ENCODE peak calls at places on chromosome 11, in four cellular contexts. One of them, this sample, is unnamed.

GRCh38 chr11:95360382-95360781 is 129.4 kb upstream of the SESN3 start:
- DNase-seq in lower leg skin: no peak
- DNase-seq in Calu3: no peak
- DNase-seq in GM10248: no peak
- DNase-seq in this sample: no peak

GRCh38 chr11:82814379-82814778 is 80.7 kb upstream of the FAM181B start:
- DNase-seq in lower leg skin: no peak
- DNase-seq in Calu3: no peak
- DNase-seq in GM10248: no peak
- DNase-seq in this sample: no peak

GRCh38 chr11:123235117-123235686 is 40.2 kb upstream of the CLMP start:
- DNase-seq in lower leg skin: peak; percentile 89
- DNase-seq in Calu3: peak; percentile 2
- DNase-seq in GM10248: no peak
- DNase-seq in this sample: peak; percentile 55

GRCh38 chr11:65529475-65530156 is 4.7 kb downstream of the SCYL1 start:
- DNase-seq in lower leg skin: no peak
- DNase-seq in Calu3: no peak
- DNase-seq in GM10248: no peak
- DNase-seq in this sample: no peak

GRCh38 chr11:43852057-43852636 is 28.5 kb upstream of the ALKBH3 start:
- DNase-seq in lower leg skin: no peak
- DNase-seq in Calu3: peak; percentile 62
- DNase-seq in GM10248: peak; percentile 67
- DNase-seq in this sample: no peak

GRCh38 chr11:62556102-62556871 is 9.7 kb upstream of the AHNAK start:
- DNase-seq in lower leg skin: peak; percentile 98
- DNase-seq in Calu3: peak; percentile 86
- DNase-seq in GM10248: peak; percentile 70
- DNase-seq in this sample: peak; percentile 94

GRCh38 chr11:9180784-9181183 is 84.4 kb downstream of the DENND5A start:
- DNase-seq in lower leg skin: no peak
- DNase-seq in Calu3: no peak
- DNase-seq in GM10248: no peak
- DNase-seq in this sample: no peak

GRCh38 chr11:41053894-41054293 is 405.6 kb downstream of the LRRC4C start:
- DNase-seq in lower leg skin: no peak
- DNase-seq in Calu3: no peak
- DNase-seq in GM10248: no peak
- DNase-seq in this sample: no peak

GRCh38 chr11:77776455-77776854 is 44.1 kb downstream of the RSF1 start:
- DNase-seq in lower leg skin: no peak
- DNase-seq in Calu3: no peak
- DNase-seq in GM10248: no peak
- DNase-seq in this sample: no peak

GRCh38 chr11:8023831-8024555 is 36.9 kb downstream of the EIF3F start:
- DNase-seq in lower leg skin: peak; percentile 43
- DNase-seq in Calu3: no peak
- DNase-seq in GM10248: no peak
- DNase-seq in this sample: no peak

GRCh38 chr11:9176136-9176535 is 84.7 kb upstream of the SCUBE2 start:
- DNase-seq in lower leg skin: no peak
- DNase-seq in Calu3: no peak
- DNase-seq in GM10248: no peak
- DNase-seq in this sample: no peak

GRCh38 chr11:70860855-70861254 is 391.5 kb downstream of the SHANK2 start:
- DNase-seq in lower leg skin: no peak
- DNase-seq in Calu3: no peak
- DNase-seq in GM10248: no peak
- DNase-seq in this sample: no peak

GRCh38 chr11:120182790-120183491 is 27.9 kb upstream of the OAF start:
- DNase-seq in lower leg skin: peak; percentile 84
- DNase-seq in Calu3: no peak
- DNase-seq in GM10248: no peak
- DNase-seq in this sample: no peak

GRCh38 chr11:47592276-47592675 is 1.9 kb downstream of the C1QTNF4 start:
- DNase-seq in lower leg skin: no peak
- DNase-seq in Calu3: no peak
- DNase-seq in GM10248: no peak
- DNase-seq in this sample: no peak

GRCh38 chr11:59668188-59668949 is 468 bp downstream of the PATL1 start:
- DNase-seq in lower leg skin: peak; percentile 94
- DNase-seq in Calu3: peak; percentile 46
- DNase-seq in GM10248: peak; percentile 65
- DNase-seq in this sample: peak; percentile 80

GRCh38 chr11:31779268-31779879 is 31.7 kb downstream of the PAX6 start:
- DNase-seq in lower leg skin: no peak
- DNase-seq in Calu3: no peak
- DNase-seq in GM10248: no peak
- DNase-seq in this sample: no peak

GRCh38 chr11:408154-409007 is 6.4 kb downstream of the SIGIRR start:
- DNase-seq in lower leg skin: no peak
- DNase-seq in Calu3: no peak
- DNase-seq in GM10248: no peak
- DNase-seq in this sample: peak; percentile 36

GRCh38 chr11:405323-405975 is 9.3 kb downstream of the SIGIRR start:
- DNase-seq in lower leg skin: no peak
- DNase-seq in Calu3: no peak
- DNase-seq in GM10248: no peak
- DNase-seq in this sample: peak; percentile 60

GRCh38 chr11:405976-406795 is 8.6 kb downstream of the SIGIRR start:
- DNase-seq in lower leg skin: peak; percentile 87
- DNase-seq in Calu3: no peak
- DNase-seq in GM10248: no peak
- DNase-seq in this sample: peak; percentile 55

GRCh38 chr11:407651-408080 is 7.1 kb downstream of the SIGIRR start:
- DNase-seq in lower leg skin: no peak
- DNase-seq in Calu3: no peak
- DNase-seq in GM10248: no peak
- DNase-seq in this sample: no peak

DNA sequence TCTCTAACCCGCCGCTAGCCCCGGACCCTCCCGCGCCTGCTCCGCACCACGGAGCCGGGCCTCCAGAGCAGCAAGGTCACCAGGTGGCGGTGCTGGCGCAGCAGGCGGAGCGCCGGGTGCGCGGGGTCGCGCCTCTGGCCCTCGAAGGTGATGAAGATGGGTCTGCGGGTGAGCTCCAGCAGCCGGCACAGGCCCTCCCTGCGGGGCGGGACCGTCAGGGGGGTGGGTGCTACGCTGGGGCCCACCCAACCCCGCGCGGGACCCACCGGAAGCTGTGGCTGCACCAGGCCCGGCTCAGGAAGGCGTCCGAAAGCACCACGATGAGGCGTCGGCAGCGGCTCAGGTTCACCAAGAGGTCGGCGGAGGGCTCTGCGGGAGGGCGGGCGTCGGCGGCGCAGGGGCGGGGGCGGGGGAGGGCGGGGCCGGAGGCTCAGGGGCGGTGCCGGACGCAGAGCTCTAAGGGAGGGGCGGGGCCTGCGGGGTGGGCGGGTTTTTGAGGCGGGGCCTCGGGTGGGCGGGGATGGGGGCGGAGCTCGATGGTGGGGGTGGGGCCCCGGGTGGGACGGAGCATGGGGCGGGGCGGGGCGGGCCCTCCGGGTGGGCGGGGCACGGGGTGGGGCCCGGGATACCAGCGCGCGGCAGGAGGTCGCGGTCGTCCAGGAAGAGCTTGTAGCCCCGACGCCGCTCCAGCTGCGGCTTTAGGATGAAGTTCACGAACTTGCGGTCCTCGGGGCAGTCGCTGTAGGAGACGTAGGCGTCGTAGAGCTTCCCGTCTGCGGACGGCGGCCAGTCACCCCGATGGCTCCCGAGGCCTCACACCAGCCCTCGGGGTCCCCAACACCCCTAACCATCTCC is 7.8 kb downstream of the SIGIRR start:
- DNase-seq in lower leg skin: peak; percentile 95
- DNase-seq in Calu3: no peak
- DNase-seq in GM10248: peak; percentile 95
- DNase-seq in this sample: peak; percentile 92
- TF ChIP-seq CTCF in lower leg skin: no peak
- TF ChIP-seq CTCF in Calu3: no peak
- TF ChIP-seq CTCF in GM10248: peak; percentile 39
- TF ChIP-seq CTCF in this sample: no peak

DNA sequence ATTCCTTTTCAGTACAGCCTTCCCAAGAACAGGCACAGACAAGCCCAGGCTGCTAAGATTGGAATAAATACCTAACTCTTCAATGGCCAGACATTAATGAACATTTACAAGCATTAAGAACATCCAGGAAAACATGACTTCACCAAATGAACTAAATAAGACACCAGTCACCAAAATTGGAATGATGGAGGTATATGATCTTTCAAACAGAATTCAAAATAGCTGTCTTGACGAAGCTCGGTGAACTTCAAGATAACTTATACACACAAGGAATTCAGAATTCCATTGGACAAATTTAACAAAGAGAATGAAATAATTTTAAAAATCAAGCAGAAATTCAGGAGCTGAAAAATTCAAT is 16.4 kb upstream of the DDX10 start:
- DNase-seq in lower leg skin: no peak
- DNase-seq in Calu3: no peak
- DNase-seq in GM10248: no peak
- DNase-seq in this sample: no peak
- TF ChIP-seq CTCF in lower leg skin: no peak
- TF ChIP-seq CTCF in Calu3: no peak
- TF ChIP-seq CTCF in GM10248: no peak
- TF ChIP-seq CTCF in this sample: no peak

DNA sequence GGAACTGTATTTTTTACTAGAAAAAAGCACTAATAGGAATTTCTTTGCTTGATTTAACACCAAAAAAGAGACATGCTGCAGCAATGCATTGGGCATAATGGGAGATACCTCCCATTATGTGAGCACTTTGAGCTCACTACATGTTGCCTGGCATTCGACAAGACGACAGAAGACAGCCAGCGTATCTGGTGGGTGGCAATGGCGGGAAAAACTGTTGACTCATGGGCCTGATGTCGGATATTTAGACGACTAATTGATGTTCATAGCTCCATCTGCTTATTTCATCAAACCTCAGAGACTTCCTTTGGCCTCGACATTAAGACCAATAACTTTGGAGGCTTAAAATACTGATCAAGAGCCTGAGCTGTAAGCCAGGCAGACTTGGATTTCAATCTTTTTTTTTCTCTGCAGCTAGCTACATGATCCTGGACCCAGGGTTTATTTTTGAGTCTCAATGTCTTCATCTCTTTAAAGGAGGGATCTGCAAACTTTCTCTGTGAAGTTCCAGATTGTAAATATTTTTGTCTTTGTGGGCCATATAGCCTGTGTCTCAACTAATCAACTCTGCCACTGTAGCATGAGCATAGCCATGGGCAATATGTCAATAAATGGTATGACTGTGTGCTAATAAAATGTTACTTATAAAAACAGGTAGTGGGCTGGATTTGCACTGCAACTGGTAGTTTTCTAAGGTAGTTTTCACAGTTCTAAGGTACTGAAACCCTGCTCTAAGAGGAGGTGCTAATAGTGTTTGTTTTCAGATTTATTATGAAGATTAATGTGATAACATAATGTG is 375.1 kb downstream of the METTL15 start:
- DNase-seq in lower leg skin: no peak
- DNase-seq in Calu3: no peak
- DNase-seq in GM10248: no peak
- DNase-seq in this sample: no peak
- TF ChIP-seq CTCF in lower leg skin: no peak
- TF ChIP-seq CTCF in Calu3: no peak
- TF ChIP-seq CTCF in GM10248: no peak
- TF ChIP-seq CTCF in this sample: no peak

DNA sequence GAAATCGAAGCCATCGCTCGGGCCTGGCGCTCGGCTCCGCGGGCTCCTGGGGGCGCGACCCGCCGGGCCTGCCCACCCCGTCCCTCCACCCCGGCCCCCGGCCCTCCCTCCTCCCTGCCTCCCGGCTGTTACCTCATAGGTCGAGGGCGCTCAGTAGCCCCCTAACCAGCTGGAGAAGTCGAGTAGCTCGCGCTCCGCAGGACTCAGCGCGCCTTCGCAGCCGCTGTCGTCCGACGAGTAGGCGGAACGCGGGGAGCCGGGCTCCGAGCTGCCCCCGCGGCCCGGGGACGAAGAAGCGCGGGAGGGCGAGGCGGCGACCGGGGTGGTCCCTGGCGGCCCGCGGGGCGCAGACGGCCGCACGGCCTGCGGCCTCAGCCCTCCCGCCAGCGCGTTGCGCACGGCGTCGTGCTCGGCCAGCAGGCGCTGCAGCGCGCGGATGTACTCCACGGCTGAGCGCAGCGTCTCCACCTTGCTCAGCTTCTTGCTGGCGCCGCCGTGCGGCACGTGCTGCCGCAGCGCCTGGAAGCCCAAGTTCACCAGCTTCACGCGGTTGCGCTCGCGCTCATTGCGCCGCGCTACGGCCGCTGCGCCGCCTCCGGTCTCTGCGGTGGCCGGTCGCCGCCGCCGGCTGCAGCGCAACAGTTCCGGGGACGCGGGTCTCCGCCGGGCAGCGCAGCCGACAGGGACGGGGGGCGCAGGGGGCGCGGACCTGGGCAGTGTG is 627 bp downstream of the ASCL2 start:
- DNase-seq in lower leg skin: peak; percentile 82
- DNase-seq in Calu3: no peak
- DNase-seq in GM10248: no peak
- DNase-seq in this sample: peak; percentile 76
- TF ChIP-seq CTCF in lower leg skin: no peak
- TF ChIP-seq CTCF in Calu3: no peak
- TF ChIP-seq CTCF in GM10248: no peak
- TF ChIP-seq CTCF in this sample: peak; percentile 35

DNA sequence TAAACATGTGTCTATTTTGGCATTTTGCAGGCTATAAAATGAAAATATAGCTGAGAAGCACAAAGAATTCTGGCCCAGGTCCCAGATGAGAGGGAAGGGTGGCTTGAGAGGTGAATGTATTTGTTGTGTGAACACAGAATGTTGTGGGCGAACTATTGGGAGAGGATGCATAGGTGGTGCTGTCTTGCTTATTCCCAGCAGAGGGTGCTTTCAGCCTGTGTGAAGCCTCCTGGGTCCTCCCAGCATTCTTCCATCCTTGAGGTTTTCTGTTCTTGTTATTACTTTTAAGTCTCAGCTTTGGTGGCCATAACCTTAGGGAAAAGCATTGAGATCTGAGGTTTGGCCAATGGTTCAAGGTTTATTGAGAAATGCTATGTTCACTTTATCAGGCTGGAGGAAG is 108.7 kb upstream of the SNX19 start:
- DNase-seq in lower leg skin: no peak
- DNase-seq in Calu3: no peak
- DNase-seq in GM10248: no peak
- DNase-seq in this sample: no peak
- TF ChIP-seq CTCF in lower leg skin: no peak
- TF ChIP-seq CTCF in Calu3: no peak
- TF ChIP-seq CTCF in GM10248: peak; percentile 37
- TF ChIP-seq CTCF in this sample: no peak

GRCh38 chr11:132126973-132127900 is 756.8 kb downstream of the NTM start:
- DNase-seq in lower leg skin: no peak
- DNase-seq in Calu3: no peak
- DNase-seq in GM10248: peak; percentile 41
- DNase-seq in this sample: no peak
- TF ChIP-seq CTCF in lower leg skin: no peak
- TF ChIP-seq CTCF in Calu3: no peak
- TF ChIP-seq CTCF in GM10248: peak; percentile 4
- TF ChIP-seq CTCF in this sample: peak; percentile 39

GRCh38 chr11:133403900-133404299 is 128.4 kb downstream of the OPCML start:
- DNase-seq in lower leg skin: no peak
- DNase-seq in Calu3: no peak
- DNase-seq in GM10248: no peak
- DNase-seq in this sample: no peak
- TF ChIP-seq CTCF in lower leg skin: no peak
- TF ChIP-seq CTCF in Calu3: no peak
- TF ChIP-seq CTCF in GM10248: no peak
- TF ChIP-seq CTCF in this sample: peak; percentile 21

GRCh38 chr11:118790357-118791014 is 478 bp downstream of the DDX6 start:
- DNase-seq in lower leg skin: peak; percentile 93
- DNase-seq in Calu3: peak; percentile 30
- DNase-seq in GM10248: peak; percentile 55
- DNase-seq in this sample: peak; percentile 65
- TF ChIP-seq CTCF in lower leg skin: no peak
- TF ChIP-seq CTCF in Calu3: peak; percentile 50
- TF ChIP-seq CTCF in GM10248: peak; percentile 54
- TF ChIP-seq CTCF in this sample: peak; percentile 45

This sample was measured in lower lobe of right lung.